ENCODE peak calls at places on chromosomes 3 and 15, in eight cellular contexts. D is GM12891, B is pancreas, J is T follicular helper cell, F is T-helper 2 cell, A is neural crest cell, K is lung, Z is NCI-H460. I is an unnamed sample.

GRCh38 chr3:61893840-61894566 is 332.6 kb downstream of the PTPRG start:
- DNase-seq in D (no peak), B (no peak), J (no peak), F (no peak), A (no peak), K (no peak), Z (no peak), I (no peak)

GRCh38 chr3:128168830-128169229 is 15.5 kb downstream of the EEFSEC start:
- DNase-seq in D (no peak), B (no peak), J (no peak), F (no peak), A (no peak), K (no peak), Z (no peak), I (no peak)

GRCh38 chr3:192467230-192468186 is 259.8 kb downstream of the FGF12 start:
- DNase-seq in D (peak), B (no peak), J (peak), F (peak), A (peak), K (peak), Z (peak), I (peak)

GRCh38 chr3:45981321-45982038 is 14.1 kb downstream of the FYCO1 start:
- DNase-seq in D (no peak), B (no peak), J (no peak), F (no peak), A (no peak), K (no peak), Z (no peak), I (no peak)

GRCh38 chr3:183385698-183386590 is 42.5 kb downstream of the MCF2L2 start:
- DNase-seq in D (peak), B (no peak), J (peak), F (peak), A (peak), K (peak), Z (peak), I (no peak)

GRCh38 chr3:188947401-188947982 is 224.3 kb upstream of the TPRG1 start:
- DNase-seq in D (no peak), B (peak), J (no peak), F (no peak), A (peak), K (peak), Z (peak), I (no peak)

GRCh38 chr3:61768284-61769012 is 207.1 kb downstream of the PTPRG start:
- DNase-seq in D (no peak), B (no peak), J (no peak), F (no peak), A (no peak), K (no peak), Z (no peak), I (no peak)

GRCh38 chr15:57570994-57571393 is 20.7 kb upstream of the MYZAP start:
- DNase-seq in D (no peak), B (no peak), J (no peak), F (no peak), A (no peak), K (no peak), Z (no peak), I (no peak)

GRCh38 chr3:126340081-126340511 is 17.1 kb downstream of the KLF15 start:
- DNase-seq in D (no peak), B (peak), J (no peak), F (no peak), A (no peak), K (no peak), Z (no peak), I (no peak)

GRCh38 chr15:99148851-99149276 is 44.0 kb downstream of the SYNM start:
- DNase-seq in D (no peak), B (no peak), J (no peak), F (no peak), A (no peak), K (no peak), Z (no peak), I (no peak)

GRCh38 chr3:16528581-16528993 is 15.1 kb upstream of the RFTN1 start:
- DNase-seq in D (no peak), B (no peak), J (no peak), F (no peak), A (no peak), K (no peak), Z (no peak), I (no peak)

GRCh38 chr3:108500728-108501127 is 9.7 kb downstream of the MYH15 start:
- DNase-seq in D (no peak), B (no peak), J (no peak), F (no peak), A (no peak), K (no peak), Z (no peak), I (no peak)

GRCh38 chr3:9944271-9944670 is 7.9 kb downstream of the PRRT3 start:
- DNase-seq in D (no peak), B (no peak), J (no peak), F (no peak), A (no peak), K (no peak), Z (no peak), I (no peak)

GRCh38 chr3:112685956-112686355 is 45.0 kb upstream of the CCDC80 start:
- DNase-seq in D (no peak), B (no peak), J (no peak), F (no peak), A (no peak), K (no peak), Z (no peak), I (no peak)

GRCh38 chr3:43176666-43177065 is 70.8 kb upstream of the POMGNT2 start:
- DNase-seq in D (no peak), B (no peak), J (no peak), F (no peak), A (no peak), K (no peak), Z (no peak), I (no peak)

GRCh38 chr3:97613139-97613538 is 151.4 kb upstream of the ARL6 start:
- DNase-seq in D (no peak), B (no peak), J (no peak), F (no peak), A (no peak), K (no peak), Z (no peak), I (no peak)

GRCh38 chr3:44050051-44050570 is 191.6 kb upstream of the TOPAZ1 start:
- DNase-seq in D (no peak), B (no peak), J (no peak), F (no peak), A (no peak), K (no peak), Z (no peak), I (no peak)

GRCh38 chr15:31498756-31499155 is 172.1 kb downstream of the KLF13 start:
- DNase-seq in D (no peak), B (no peak), J (no peak), F (no peak), A (no peak), K (peak), Z (no peak), I (no peak)

GRCh38 chr3:101495552-101495951 is 17.5 kb downstream of the SENP7 start:
- DNase-seq in D (no peak), B (no peak), J (no peak), F (no peak), A (no peak), K (no peak), Z (no peak), I (no peak)

GRCh38 chr3:126002189-126002588 is 33.2 kb downstream of the ROPN1B start:
- DNase-seq in D (no peak), B (no peak), J (no peak), F (no peak), A (no peak), K (no peak), Z (no peak), I (no peak)

GRCh38 chr15:55343168-55343567 is 24.1 kb downstream of the PIGB start:
- DNase-seq in D (no peak), B (no peak), J (no peak), F (no peak), A (no peak), K (no peak), Z (no peak), I (no peak)

GRCh38 chr15:89824607-89824867 is 9.9 kb upstream of the ANPEP start:
- DNase-seq in D (no peak), B (no peak), J (no peak), F (no peak), A (no peak), K (no peak), Z (no peak), I (no peak)

GRCh38 chr15:44092221-44092620 is 102.8 kb downstream of the FRMD5 start:
- DNase-seq in D (no peak), B (no peak), J (no peak), F (no peak), A (no peak), K (no peak), Z (no peak), I (no peak)

I was measured in effector memory CD4-positive, alpha-beta T cell.